ENCODE peak calls at places on chromosomes 4 and X, in eight cellular contexts. Q is GM06990, N is fibroblast of lung, V is tibial artery, F is endodermal cell, R is mesenchymal stem cell, E is iPS DF 6.9, C is SK-N-SH. U is an unnamed sample. For H3K27me3, the result is how much of the 10 kb centered on the place peaks cover.

GRCh38 chrX:129006491-129006890 is 516.8 kb downstream of the SMARCA1 start:
- DNase-seq in F (no peak), N (no peak), E (no peak), Q (no peak), C (no peak), V (no peak), R (no peak), U (no peak)

GRCh38 chr4:166625018-166625637 is 609.2 kb downstream of the SPOCK3 start:
- DNase-seq in V (no peak), Q (peak), N (no peak), E (no peak), C (no peak), R (no peak), F (no peak), U (no peak)

GRCh38 chrX:102085706-102086105 is 39.8 kb upstream of the TCEAL2 start:
- DNase-seq in V (no peak), Q (no peak), R (peak), N (no peak), E (no peak), C (no peak), F (no peak), U (no peak)

GRCh38 chr4:169485791-169486742 is 126.3 kb downstream of the NEK1 start:
- DNase-seq in V (no peak), E (peak), R (peak), N (peak), Q (peak), F (peak), C (peak), U (no peak)

GRCh38 chr4:7096264-7096663 is 28.4 kb upstream of the GRPEL1 start:
- DNase-seq in Q (no peak), F (no peak), V (no peak), R (no peak), N (no peak), C (no peak), E (no peak), U (no peak)

GRCh38 chrX:10098235-10098819 is 58.4 kb upstream of the CLCN4 start:
- DNase-seq in N (no peak), R (no peak), V (no peak), E (no peak), F (no peak), C (no peak), Q (no peak), U (no peak)

GRCh38 chr4:162645381-162645780 is 481.6 kb upstream of the FSTL5 start:
- DNase-seq in R (no peak), E (no peak), V (no peak), Q (no peak), F (no peak), C (no peak), N (no peak), U (no peak)

GRCh38 chr4:16067515-16067914 is 16.3 kb downstream of the PROM1 start:
- DNase-seq in Q (no peak), C (no peak), R (no peak), F (peak), V (no peak), N (no peak), E (no peak), U (no peak)

GRCh38 chr4:79682801-79683217 is 274.8 kb upstream of the GK2 start:
- DNase-seq in R (no peak), C (no peak), Q (no peak), F (peak), V (no peak), E (no peak), N (peak), U (peak)

GRCh38 chr4:118154643-118155042 is 120.4 kb downstream of the NDST3 start:
- DNase-seq in E (no peak), N (peak), F (no peak), R (peak), C (no peak), V (no peak), Q (no peak), U (no peak)

GRCh38 chr4:38180456-38180855 is 220.3 kb downstream of the PTTG2 start:
- DNase-seq in R (no peak), F (peak), C (no peak), N (no peak), V (no peak), Q (no peak), E (no peak), U (no peak)

GRCh38 chr4:186067757-186068385 is 1.1 kb upstream of the TLR3 start:
- DNase-seq in Q (peak), V (peak), R (peak), E (no peak), C (peak), F (peak), N (peak), U (peak)

GRCh38 chr4:137735561-137736104 is 203.3 kb upstream of the PCDH18 start:
- DNase-seq in E (no peak), N (no peak), V (no peak), C (no peak), F (no peak), Q (no peak), R (peak), U (peak)

GRCh38 chr4:54942735-54943134 is 182.7 kb downstream of the KDR start:
- DNase-seq in R (no peak), Q (no peak), E (no peak), V (no peak), N (no peak), C (no peak), F (no peak), U (no peak)

GRCh38 chr4:39259571-39260330 is 77.4 kb downstream of the WDR19 start:
- DNase-seq in N (peak), F (no peak), C (no peak), V (no peak), R (peak), Q (no peak), E (no peak), U (no peak)

GRCh38 chr4:151434183-151434860 is 25.3 kb downstream of the FHIP1A start:
- DNase-seq in F (no peak), E (no peak), V (no peak), Q (no peak), R (no peak), N (no peak), C (no peak), U (no peak)

GRCh38 chrX:2871817-2872216 is 43.1 kb downstream of the GYG2 start:
- DNase-seq in F (no peak), E (no peak), Q (no peak), C (no peak), V (no peak), N (no peak), R (no peak), U (no peak)

GRCh38 chr4:102959503-102959902 is 60.0 kb downstream of the SLC9B1 start:
- DNase-seq in V (no peak), R (no peak), N (no peak), Q (no peak), E (no peak), C (no peak), F (no peak), U (no peak)

GRCh38 chrX:156004740-156005139 is 7.2 kb downstream of the IL9R start:
- DNase-seq in F (no peak), E (no peak), C (no peak), V (no peak), R (no peak), N (no peak), Q (no peak), U (no peak)

GRCh38 chr4:139957986-139958737 is 195.8 kb downstream of the MAML3 start:
- DNase-seq in E (no peak), N (no peak), V (no peak), R (no peak), F (no peak), C (no peak), Q (no peak), U (no peak)

GRCh38 chr4:41839945-41840854 is 91.7 kb upstream of the PHOX2B start:
- DNase-seq in N (no peak), V (no peak), R (no peak), E (no peak), Q (peak), C (no peak), F (no peak), U (no peak)

GRCh38 chr4:80026080-80026479 is 46.9 kb downstream of the ANTXR2 start:
- DNase-seq in N (no peak), V (no peak), Q (no peak), E (no peak), F (no peak), R (no peak), C (no peak), U (no peak)

GRCh38 chr4:10346023-10346422 is 111.2 kb downstream of the ZNF518B start:
- DNase-seq in F (no peak), C (no peak), E (no peak), Q (no peak), V (no peak), R (no peak), N (no peak), U (no peak)

GRCh38 chrX:27591938-27592337 is 1.8 kb downstream of the DCAF8L2 start:
- DNase-seq in C (no peak), V (no peak), N (no peak), E (no peak), Q (no peak), F (peak), R (no peak), U (no peak)

GRCh38 chrX:150568320-150569154 is at the start of gene MTM1:
- DNase-seq in Q (peak), R (peak), E (peak), F (peak), V (peak), C (peak), N (peak), U (peak)

GRCh38 chr4:160724063-160724462 is 1439.7 kb downstream of the FSTL5 start:
- DNase-seq in F (no peak), E (no peak), C (no peak), R (no peak), N (no peak), Q (no peak), V (no peak), U (no peak)

GRCh38 chrX:142994988-142995387 is 30.7 kb upstream of the SPANXN4 start:
- DNase-seq in C (no peak), Q (no peak), R (no peak), E (no peak), V (no peak), N (no peak), F (no peak), U (no peak)
- H3K27me3 ChIP-seq in C (under half), Q (under half), R (under half), E (under half), V (under half), N (under half), F (under half), U (under half)

DNA sequence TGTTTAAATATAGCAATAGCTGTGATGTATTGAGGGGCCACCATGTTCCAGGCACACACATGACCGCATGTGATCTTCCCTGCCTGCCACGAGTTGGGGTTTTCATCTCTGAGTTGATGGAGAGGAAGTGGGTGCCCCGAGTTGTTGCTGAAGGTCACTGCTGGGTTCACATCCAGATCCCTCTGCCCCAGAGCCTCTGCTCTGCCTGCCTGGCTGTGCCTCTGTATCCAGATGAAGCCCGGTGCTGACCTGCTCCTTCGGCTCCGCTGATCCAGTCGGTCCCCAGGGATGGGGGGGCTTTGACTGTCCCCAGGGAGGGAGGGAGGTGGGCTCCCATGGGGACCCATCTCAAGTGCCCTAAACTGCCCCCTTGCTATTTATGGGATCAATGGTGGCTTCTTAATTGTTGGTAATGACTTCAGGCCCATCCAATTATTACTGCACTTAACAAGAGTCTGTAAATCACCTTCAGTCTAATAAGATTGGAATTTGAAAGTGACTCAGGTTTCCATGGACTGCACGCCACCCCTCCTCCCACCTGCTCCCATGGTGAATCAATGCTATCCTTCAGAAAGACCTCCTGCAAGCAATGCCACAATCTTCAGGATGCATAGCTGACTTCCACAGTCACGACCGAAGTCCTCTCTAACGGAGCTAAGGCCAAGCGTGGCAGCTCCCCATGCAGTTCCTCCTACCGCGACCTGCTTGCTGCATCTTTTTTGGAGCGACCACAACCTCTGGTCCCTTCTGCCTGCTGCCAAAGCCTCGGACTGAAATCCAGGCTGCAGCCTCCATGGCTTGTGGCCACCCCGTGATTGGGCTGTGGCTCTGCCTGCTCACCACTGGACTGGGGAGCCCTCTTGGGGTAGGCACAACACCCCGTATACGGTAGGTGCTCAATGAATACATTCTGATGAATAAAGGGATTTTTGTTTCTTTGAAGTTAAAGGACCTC is 73.1 kb downstream of the CPZ start:
- DNase-seq in V (no peak), N (no peak), E (no peak), C (no peak), Q (no peak), R (no peak), F (peak), U (no peak)
- H3K27me3 ChIP-seq in V (under half), N (under half), E (under half), C (under half), Q (under half), R (under half), F (under half), U (under half)

DNA sequence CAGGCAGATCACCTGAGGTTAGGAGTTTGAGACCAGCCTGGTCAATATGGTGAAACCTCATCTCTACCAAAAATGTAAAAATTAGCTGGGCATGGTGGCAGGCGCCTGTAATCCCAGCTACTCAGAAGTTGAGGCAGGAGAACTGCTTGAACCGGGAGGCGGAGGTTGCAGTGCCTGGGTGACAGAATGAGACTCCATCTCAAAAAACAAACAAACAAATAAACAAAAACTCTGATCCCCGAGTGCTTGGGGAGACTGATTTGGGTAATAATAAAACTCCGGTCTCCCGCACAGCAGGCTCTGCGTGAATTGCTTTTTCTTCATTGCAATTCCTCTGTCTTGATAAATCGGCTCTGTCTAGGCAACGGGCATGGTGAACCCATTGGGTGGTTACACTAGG is 73.4 kb downstream of the HPRT1 start:
- DNase-seq in V (no peak), Q (no peak), F (no peak), C (no peak), E (no peak), R (no peak), N (no peak), U (no peak)
- H3K27me3 ChIP-seq in V (under half), Q (under half), F (under half), C (under half), E (under half), R (under half), N (under half), U (under half)

GRCh38 chr4:177696438-177696966 is 254.3 kb upstream of the AGA start:
- DNase-seq in C (no peak), Q (no peak), N (no peak), V (no peak), F (peak), E (peak), R (no peak), U (no peak)
- H3K27me3 ChIP-seq in C (under half), Q (under half), N (under half), V (under half), F (under half), E (under half), R (under half), U (under half)

DNA sequence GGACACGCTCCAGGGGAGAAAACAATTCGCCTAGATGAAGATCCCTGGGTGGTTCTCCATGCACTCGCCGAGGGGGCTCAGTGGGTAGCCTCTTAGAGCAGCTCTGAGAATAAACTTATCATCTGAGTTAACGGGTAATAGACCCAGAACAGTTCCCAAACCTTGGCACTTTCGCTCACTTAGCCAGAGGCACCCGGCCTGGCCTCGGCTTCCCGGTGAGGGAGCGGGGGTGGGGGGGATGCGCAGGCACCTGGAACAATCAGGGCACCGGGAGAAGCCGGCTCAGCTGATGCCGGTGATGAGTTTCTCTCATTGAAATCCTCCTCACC is 405 bp upstream of the ZAR1 start:
- DNase-seq in C (no peak), V (no peak), R (no peak), F (peak), E (no peak), Q (no peak), N (no peak), U (no peak)
- H3K27me3 ChIP-seq in C (under half), V (under half), R (half or more), F (half or more), E (under half), Q (under half), N (under half), U (under half)

GRCh38 chr4:4890574-4891260 is 31.3 kb downstream of the MSX1 start:
- DNase-seq in C (no peak), R (no peak), F (no peak), V (no peak), N (no peak), E (no peak), Q (no peak), U (no peak)
- H3K27me3 ChIP-seq in C (under half), R (under half), F (under half), V (under half), N (under half), E (under half), Q (under half), U (under half)

GRCh38 chrX:31838617-31839016 is 766.8 kb upstream of the FTHL17 start:
- DNase-seq in F (no peak), R (no peak), C (no peak), N (no peak), V (no peak), E (no peak), Q (no peak), U (no peak)
- H3K27me3 ChIP-seq in F (under half), R (under half), C (under half), N (under half), V (under half), E (under half), Q (under half), U (under half)

U was measured in psoas muscle.